ENCODE peak calls at places on chromosomes 16 and 17, in six cellular contexts. Y is mesendoderm, D is fibroblast of mammary gland, A is AG10803, E is body of pancreas, W is T-cell. T is an unnamed sample.

GRCh38 chr17:15279011-15279477 is 13.9 kb upstream of the PMP22 start:
- DNase-seq in E (no peak), D (peak; percentile 98), Y (peak; percentile 34), A (peak; percentile 89), W (no peak), T (peak; percentile 86)

GRCh38 chr16:69501956-69502457 is 63.8 kb upstream of the NFAT5 start:
- DNase-seq in A (no peak), E (no peak), W (no peak), D (no peak), Y (no peak), T (no peak)

GRCh38 chr17:34644941-34645550 is 65.7 kb downstream of the TMEM132E start:
- DNase-seq in D (no peak), Y (no peak), A (no peak), W (no peak), E (no peak), T (no peak)

GRCh38 chr17:1467898-1468492 is 12.0 kb upstream of the CRK start:
- DNase-seq in Y (no peak), W (no peak), D (peak; percentile 60), E (peak; percentile 57), A (no peak), T (peak; percentile 87)

GRCh38 chr16:56514845-56515244 is 5.0 kb downstream of the BBS2 start:
- DNase-seq in E (no peak), Y (no peak), A (no peak), D (peak; percentile 6), W (no peak), T (no peak)

GRCh38 chr16:65178151-65178550 is 56.3 kb upstream of the CDH11 start:
- DNase-seq in Y (no peak), D (peak; percentile 72), A (peak; percentile 44), E (no peak), W (no peak), T (no peak)

GRCh38 chr17:41835800-41836549 is at the start of gene NT5C3B:
- DNase-seq in A (peak; percentile 46), D (peak; percentile 17), Y (peak; percentile 48), W (peak; percentile 19), E (peak; percentile 57), T (peak; percentile 39)

GRCh38 chr17:16258916-16259315 is 41.9 kb downstream of the PIGL start:
- DNase-seq in E (no peak), D (peak; percentile 89), A (peak; percentile 70), Y (no peak), W (no peak), T (peak; percentile 95)

GRCh38 chr17:16302856-16303255 is 50.4 kb downstream of the CENPV start:
- DNase-seq in E (no peak), D (no peak), Y (no peak), W (no peak), A (no peak), T (no peak)

GRCh38 chr16:1929105-1929504 is 10.9 kb upstream of the HS3ST6 start:
- DNase-seq in D (peak; percentile 34), E (peak; percentile 50), A (peak; percentile 43), Y (no peak), W (no peak), T (no peak)

GRCh38 chr17:64641499-64641898 is 20.6 kb downstream of the SMURF2 start:
- DNase-seq in W (no peak), D (peak; percentile 94), A (peak; percentile 96), Y (peak; percentile 37), E (peak; percentile 60), T (peak; percentile 87)

GRCh38 chr17:68378202-68379149 is 78.8 kb downstream of the WIPI1 start:
- DNase-seq in A (peak; percentile 94), E (peak; percentile 92), Y (peak; percentile 94), W (no peak), D (peak; percentile 98), T (peak; percentile 100)

T was measured in fibroblast of gingiva.